ENCODE peak calls at places on chromosome 1, in ten cellular contexts. K, O, U, B, G, V, I, D, H and N are unnamed samples.

GRCh38 chr1:230222678-230223077 is 155.6 kb downstream of the GALNT2 start:
- DNase-seq in K (no peak), O (no peak), U (no peak), B (no peak), G (no peak), V (no peak), I (no peak), D (no peak), H (no peak), N (no peak)

GRCh38 chr1:232628335-232629214 is 1.4 kb downstream of the SIPA1L2 start:
- DNase-seq in K (no peak), O (no peak), U (no peak), B (no peak), G (no peak), V (no peak), I (peak; percentile 63), D (no peak), H (no peak), N (no peak)

GRCh38 chr1:89363638-89364536 is at the start of gene GBP6:
- DNase-seq in K (peak; percentile 24), O (no peak), U (no peak), B (no peak), G (no peak), V (no peak), I (peak; percentile 15), D (no peak), H (no peak), N (peak; percentile 38)

GRCh38 chr1:2545754-2546514 is 10.2 kb upstream of the TNFRSF14 start:
- DNase-seq in K (peak; percentile 93), O (peak; percentile 96), U (no peak), B (peak; percentile 89), G (peak; percentile 79), V (peak; percentile 92), I (peak; percentile 83), D (no peak), H (peak; percentile 41), N (peak; percentile 95)

GRCh38 chr1:86776108-86776507 is 71.7 kb downstream of the SH3GLB1 start:
- DNase-seq in K (no peak), O (no peak), U (no peak), B (no peak), G (no peak), V (no peak), I (no peak), D (no peak), H (no peak), N (no peak)

GRCh38 chr1:29876441-29876840 is 640.1 kb downstream of the PTPRU start:
- DNase-seq in K (no peak), O (no peak), U (no peak), B (no peak), G (no peak), V (peak; percentile 38), I (no peak), D (no peak), H (no peak), N (no peak)

GRCh38 chr1:212918751-212919150 is 31.6 kb upstream of the VASH2 start:
- DNase-seq in K (no peak), O (no peak), U (no peak), B (no peak), G (no peak), V (no peak), I (no peak), D (no peak), H (no peak), N (no peak)

GRCh38 chr1:112298558-112298957 is 97.5 kb upstream of the CTTNBP2NL start:
- DNase-seq in K (peak; percentile 72), O (no peak), U (no peak), B (no peak), G (peak; percentile 85), V (no peak), I (peak; percentile 38), D (no peak), H (no peak), N (peak; percentile 88)

GRCh38 chr1:100304921-100305320 is 38.9 kb downstream of the RTCA start:
- DNase-seq in K (no peak), O (no peak), U (no peak), B (no peak), G (peak; percentile 27), V (no peak), I (no peak), D (no peak), H (no peak), N (peak; percentile 70)

GRCh38 chr1:173295995-173296394 is 88.9 kb upstream of the TNFSF4 start:
- DNase-seq in K (no peak), O (no peak), U (no peak), B (no peak), G (no peak), V (no peak), I (no peak), D (no peak), H (no peak), N (no peak)

GRCh38 chr1:43302226-43302625 is 1.4 kb downstream of the TIE1 start:
- DNase-seq in K (no peak), O (no peak), U (no peak), B (no peak), G (no peak), V (no peak), I (no peak), D (no peak), H (no peak), N (no peak)

GRCh38 chr1:169240449-169241242 is 127.0 kb downstream of the NME7 start:
- DNase-seq in K (no peak), O (no peak), U (no peak), B (no peak), G (no peak), V (no peak), I (peak; percentile 4), D (no peak), H (no peak), N (no peak)

GRCh38 chr1:160460683-160461287 is 60.4 kb downstream of the VANGL2 start:
- DNase-seq in K (no peak), O (no peak), U (no peak), B (no peak), G (no peak), V (no peak), I (no peak), D (no peak), H (no peak), N (no peak)

GRCh38 chr1:208228550-208228949 is 15.6 kb downstream of the PLXNA2 start:
- DNase-seq in K (no peak), O (no peak), U (no peak), B (no peak), G (no peak), V (no peak), I (no peak), D (no peak), H (no peak), N (no peak)

GRCh38 chr1:214224605-214225354 is 56.2 kb upstream of the SMYD2 start:
- DNase-seq in K (peak; percentile 18), O (peak; percentile 11), U (no peak), B (no peak), G (no peak), V (no peak), I (peak; percentile 48), D (no peak), H (no peak), N (peak; percentile 77)

GRCh38 chr1:48228156-48228555 is 5.6 kb downstream of the SLC5A9 start:
- DNase-seq in K (peak; percentile 41), O (no peak), U (no peak), B (no peak), G (peak; percentile 61), V (no peak), I (no peak), D (no peak), H (no peak), N (peak; percentile 79)

GRCh38 chr1:27505420-27505680 is 15.4 kb upstream of the WASF2 start:
- DNase-seq in K (no peak), O (no peak), U (no peak), B (no peak), G (no peak), V (no peak), I (no peak), D (no peak), H (no peak), N (no peak)

GRCh38 chr1:30318413-30318812 is 405.0 kb downstream of the MATN1 start:
- DNase-seq in K (no peak), O (no peak), U (no peak), B (no peak), G (no peak), V (no peak), I (no peak), D (no peak), H (no peak), N (peak; percentile 35)